ENCODE peak calls at places on chromosome 11, in four cellular contexts. Y is HCT116, F is K562, H is HepG2. E is an unnamed sample.

GRCh38 chr11:6328321-6328720 is 8.0 kb upstream of the CAVIN3 start:
- DNase-seq in Y (no peak), H (no peak), F (no peak), E (no peak)

GRCh38 chr11:128181090-128181485 is 406.3 kb downstream of the ETS1 start:
- DNase-seq in Y (no peak), H (no peak), F (no peak), E (no peak)

GRCh38 chr11:44775366-44776356 is 48.9 kb downstream of the TSPAN18 start:
- DNase-seq in Y (peak), H (peak), F (peak), E (peak)

GRCh38 chr11:1918436-1919315 is 827 bp upstream of the TNNT3 start:
- DNase-seq in H (no peak), F (no peak), Y (no peak), E (no peak)

GRCh38 chr11:75238595-75239245 is 1.9 kb upstream of the TPBGL start:
- DNase-seq in H (no peak), F (no peak), Y (no peak), E (no peak)

GRCh38 chr11:67120881-67121710 is 2.0 kb downstream of the KDM2A start:
- DNase-seq in F (no peak), H (no peak), Y (no peak), E (peak)

GRCh38 chr11:1205121-1205986 is 17.5 kb upstream of the MUC5B start:
- DNase-seq in F (no peak), Y (no peak), H (no peak), E (no peak)

GRCh38 chr11:33368931-33369330 is 111.8 kb downstream of the HIPK3 start:
- DNase-seq in Y (no peak), F (no peak), H (no peak), E (no peak)

GRCh38 chr11:61021661-61022212 is 50.3 kb downstream of the CD6 start:
- DNase-seq in F (peak), H (no peak), Y (no peak), E (no peak)

GRCh38 chr11:132430352-132431091 is 1060.1 kb downstream of the NTM start:
- DNase-seq in Y (no peak), H (no peak), F (no peak), E (no peak)

GRCh38 chr11:9160166-9160565 is 68.8 kb upstream of the SCUBE2 start:
- DNase-seq in Y (no peak), H (no peak), F (no peak), E (no peak)

GRCh38 chr11:19605500-19606371 is 106.9 kb upstream of the NAV2 start:
- DNase-seq in H (no peak), F (no peak), Y (no peak), E (no peak)

GRCh38 chr11:72972541-72973128 is 158.4 kb downstream of the ATG16L2 start:
- DNase-seq in Y (no peak), H (no peak), F (no peak), E (no peak)

GRCh38 chr11:64788321-64789215 is 10.2 kb upstream of the SF1 start:
- DNase-seq in Y (no peak), F (no peak), H (no peak), E (no peak)

GRCh38 chr11:26247340-26247739 is 84.6 kb upstream of the ANO3 start:
- DNase-seq in H (no peak), F (no peak), Y (no peak), E (no peak)

GRCh38 chr11:128772814-128773213 is 78.9 kb downstream of the FLI1 start:
- DNase-seq in H (no peak), F (no peak), Y (no peak), E (no peak)

GRCh38 chr11:11584446-11584810 is 37.4 kb downstream of the GALNT18 start:
- DNase-seq in H (no peak), F (no peak), Y (peak), E (peak)

GRCh38 chr11:12474871-12475270 is 97.5 kb downstream of the PARVA start:
- DNase-seq in H (no peak), Y (no peak), F (no peak), E (no peak)

GRCh38 chr11:35168606-35169200 is 29.7 kb downstream of the CD44 start:
- DNase-seq in F (no peak), Y (no peak), H (no peak), E (no peak)

GRCh38 chr11:126840201-126840886 is 160.2 kb downstream of the KIRREL3 start:
- DNase-seq in F (no peak), Y (no peak), H (no peak), E (no peak)
- TF ChIP-seq SIN3A in F (no peak), Y (no peak), H (no peak), E (no peak)

GRCh38 chr11:120196857-120197253 is 14.0 kb upstream of the OAF start:
- DNase-seq in Y (no peak), F (no peak), H (no peak), E (no peak)

GRCh38 chr11:120197977-120198376 is 12.9 kb upstream of the OAF start:
- DNase-seq in Y (no peak), F (no peak), H (peak), E (no peak)

GRCh38 chr11:120198403-120198786 is 12.4 kb upstream of the OAF start:
- DNase-seq in Y (no peak), F (no peak), H (no peak), E (no peak)

GRCh38 chr11:120198787-120199469 is 11.9 kb upstream of the OAF start:
- DNase-seq in Y (no peak), H (peak), F (no peak), E (no peak)

DNA sequence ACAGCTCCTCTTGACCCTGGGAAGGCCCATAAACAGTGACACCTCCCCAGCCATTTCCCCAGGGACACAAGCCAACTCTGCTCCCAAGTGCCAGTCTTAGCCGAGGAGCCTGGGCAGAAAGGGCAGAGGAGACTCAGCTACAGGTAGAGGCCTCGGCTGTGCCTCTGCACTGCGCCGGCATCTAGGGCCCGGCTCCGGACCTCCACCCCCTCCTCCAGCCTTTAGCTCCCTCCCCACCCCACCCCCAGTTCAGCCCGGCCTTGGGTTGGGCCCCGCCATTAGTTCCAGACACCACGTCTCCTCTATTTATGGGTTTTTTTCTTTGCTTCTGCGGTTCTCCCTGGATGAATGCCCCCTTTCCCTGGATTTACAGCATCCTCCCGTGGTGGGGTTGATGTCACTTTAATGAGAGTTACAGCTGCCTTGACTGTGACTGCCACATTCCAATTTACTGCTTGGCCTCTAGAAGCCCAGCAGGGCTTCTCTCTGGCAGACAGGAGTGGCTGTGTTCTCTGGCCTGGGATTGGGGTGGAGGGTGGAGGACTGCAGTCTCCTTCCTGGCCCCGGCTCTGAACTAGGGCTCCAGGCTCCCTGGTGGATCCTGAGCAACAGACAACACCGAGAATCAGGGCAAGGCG is 13.5 kb upstream of the OAF start:
- DNase-seq in Y (no peak), F (no peak), H (peak), E (no peak)
- TF ChIP-seq TCF7L2 in Y (no peak), F (no peak), H (no peak), E (no peak)

GRCh38 chr11:76652989-76653673 is 17.4 kb downstream of the LRRC32 start:
- DNase-seq in H (no peak), Y (no peak), F (no peak), E (no peak)

GRCh38 chr11:76655466-76656086 is 15.0 kb downstream of the LRRC32 start:
- DNase-seq in Y (no peak), F (no peak), H (no peak), E (no peak)

GRCh38 chr11:76654310-76654851 is 16.2 kb downstream of the LRRC32 start:
- DNase-seq in H (no peak), F (peak), Y (no peak), E (no peak)

GRCh38 chr11:76654980-76655379 is 15.6 kb downstream of the LRRC32 start:
- DNase-seq in H (no peak), Y (no peak), F (peak), E (no peak)

GRCh38 chr11:76653674-76654309 is 16.8 kb downstream of the LRRC32 start:
- DNase-seq in F (no peak), Y (no peak), H (no peak), E (no peak)
- TF ChIP-seq SIN3A in F (no peak), Y (no peak), H (no peak), E (no peak)

GRCh38 chr11:69207165-69207889 is 51.6 kb downstream of the SMIM38 start:
- DNase-seq in F (no peak), Y (no peak), H (no peak), E (no peak)

GRCh38 chr11:69204246-69205124 is 48.8 kb downstream of the SMIM38 start:
- DNase-seq in Y (no peak), H (peak), F (no peak), E (no peak)

GRCh38 chr11:69205929-69206612 is 50.3 kb downstream of the SMIM38 start:
- DNase-seq in F (no peak), H (no peak), Y (no peak), E (no peak)

GRCh38 chr11:69203901-69204245 is 48.1 kb downstream of the SMIM38 start:
- DNase-seq in Y (no peak), F (no peak), H (no peak), E (no peak)

DNA sequence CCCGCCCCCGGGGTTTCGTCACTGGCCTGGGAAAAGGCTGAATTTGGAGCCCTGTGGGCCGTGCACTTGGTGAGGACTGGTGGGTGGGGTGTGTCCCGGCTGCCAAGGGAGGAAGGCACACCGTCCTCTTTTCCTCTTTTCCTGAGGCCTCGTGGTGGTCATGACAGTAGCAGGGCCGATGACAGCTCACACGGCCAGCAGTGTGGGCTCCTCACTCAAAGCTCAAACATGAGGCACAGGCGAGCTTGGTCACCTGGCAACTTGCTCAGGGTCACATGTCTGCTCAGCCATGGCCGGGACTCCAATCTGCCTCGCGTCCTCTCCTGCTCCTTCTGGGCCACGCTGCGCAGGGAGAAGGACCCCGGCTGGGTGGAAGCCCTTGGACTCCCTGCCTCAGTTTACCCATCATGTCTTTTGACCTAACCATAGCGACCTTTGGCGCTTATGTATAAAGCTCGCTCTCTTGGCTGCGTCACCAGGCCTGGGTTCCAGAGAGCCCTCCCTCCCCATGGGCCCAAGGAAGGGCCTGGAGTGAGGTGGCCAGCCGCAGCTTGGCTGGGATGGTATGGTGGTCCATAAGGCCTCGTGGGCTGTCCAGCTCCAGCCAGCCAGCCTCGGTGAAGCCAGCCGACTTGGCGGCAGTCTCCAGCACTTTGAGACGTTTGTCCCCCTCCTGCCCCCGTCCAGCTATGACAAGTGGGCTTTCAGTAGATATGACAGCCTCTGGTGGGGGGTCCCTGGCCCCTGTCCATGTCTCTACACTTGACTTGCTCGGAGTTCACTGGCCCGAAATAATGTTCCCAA is 49.6 kb downstream of the SMIM38 start:
- DNase-seq in F (no peak), Y (no peak), H (no peak), E (no peak)
- TF ChIP-seq TCF7L2 in F (no peak), Y (no peak), H (no peak), E (no peak)

E was measured in Panc1.